ENCODE peak calls at places on chromosomes 4 and X, in five cellular contexts. One of them, this sample, is unnamed.

GRCh38 chrX:113759422-113759821 is 824.5 kb upstream of the HTR2C start:
- DNase-seq in T-helper 1 cell: no peak
- DNase-seq in AG20443: no peak
- DNase-seq in stimulated activated CD4-positive, alpha-beta T cell treated with anti-CD3 and anti-CD28 coated beads, Interleukin-15, amount 100 ng/mL, for 48 hours: no peak
- DNase-seq in stimulated activated naive CD8-positive, alpha-beta T cell treated with anti-CD3 and anti-CD28 coated beads, Interleukin-15, amount 100 ng/mL, for 72 hours: no peak
- DNase-seq in this sample: no peak

GRCh38 chr4:84691170-84691691 is 108.3 kb downstream of the CDS1 start:
- DNase-seq in stimulated activated naive CD8-positive, alpha-beta T cell treated with anti-CD3 and anti-CD28 coated beads, Interleukin-15, amount 100 ng/mL, for 72 hours: no peak
- DNase-seq in T-helper 1 cell: no peak
- DNase-seq in AG20443: peak
- DNase-seq in stimulated activated CD4-positive, alpha-beta T cell treated with anti-CD3 and anti-CD28 coated beads, Interleukin-15, amount 100 ng/mL, for 48 hours: no peak
- DNase-seq in this sample: no peak

GRCh38 chrX:23820235-23820782 is 37.3 kb downstream of the SAT1 start:
- DNase-seq in stimulated activated naive CD8-positive, alpha-beta T cell treated with anti-CD3 and anti-CD28 coated beads, Interleukin-15, amount 100 ng/mL, for 72 hours: no peak
- DNase-seq in AG20443: no peak
- DNase-seq in T-helper 1 cell: no peak
- DNase-seq in stimulated activated CD4-positive, alpha-beta T cell treated with anti-CD3 and anti-CD28 coated beads, Interleukin-15, amount 100 ng/mL, for 48 hours: no peak
- DNase-seq in this sample: no peak

GRCh38 chrX:87006561-87006960 is 511.0 kb upstream of the KLHL4 start:
- DNase-seq in T-helper 1 cell: no peak
- DNase-seq in stimulated activated CD4-positive, alpha-beta T cell treated with anti-CD3 and anti-CD28 coated beads, Interleukin-15, amount 100 ng/mL, for 48 hours: no peak
- DNase-seq in stimulated activated naive CD8-positive, alpha-beta T cell treated with anti-CD3 and anti-CD28 coated beads, Interleukin-15, amount 100 ng/mL, for 72 hours: no peak
- DNase-seq in AG20443: no peak
- DNase-seq in this sample: no peak

GRCh38 chr4:83753260-83753659 is 217.4 kb downstream of the GPAT3 start:
- DNase-seq in T-helper 1 cell: no peak
- DNase-seq in AG20443: no peak
- DNase-seq in stimulated activated CD4-positive, alpha-beta T cell treated with anti-CD3 and anti-CD28 coated beads, Interleukin-15, amount 100 ng/mL, for 48 hours: no peak
- DNase-seq in stimulated activated naive CD8-positive, alpha-beta T cell treated with anti-CD3 and anti-CD28 coated beads, Interleukin-15, amount 100 ng/mL, for 72 hours: no peak
- DNase-seq in this sample: no peak

GRCh38 chrX:22177950-22178349 is 94.8 kb upstream of the CBLL2 start:
- DNase-seq in AG20443: no peak
- DNase-seq in T-helper 1 cell: no peak
- DNase-seq in stimulated activated CD4-positive, alpha-beta T cell treated with anti-CD3 and anti-CD28 coated beads, Interleukin-15, amount 100 ng/mL, for 48 hours: no peak
- DNase-seq in stimulated activated naive CD8-positive, alpha-beta T cell treated with anti-CD3 and anti-CD28 coated beads, Interleukin-15, amount 100 ng/mL, for 72 hours: no peak
- DNase-seq in this sample: no peak

GRCh38 chrX:108380222-108380621 is 58.0 kb downstream of the COL4A6 start:
- DNase-seq in stimulated activated naive CD8-positive, alpha-beta T cell treated with anti-CD3 and anti-CD28 coated beads, Interleukin-15, amount 100 ng/mL, for 72 hours: no peak
- DNase-seq in stimulated activated CD4-positive, alpha-beta T cell treated with anti-CD3 and anti-CD28 coated beads, Interleukin-15, amount 100 ng/mL, for 48 hours: no peak
- DNase-seq in T-helper 1 cell: no peak
- DNase-seq in AG20443: no peak
- DNase-seq in this sample: no peak

GRCh38 chrX:154443479-154443910 is 446 bp upstream of the FAM50A start:
- DNase-seq in T-helper 1 cell: no peak
- DNase-seq in stimulated activated CD4-positive, alpha-beta T cell treated with anti-CD3 and anti-CD28 coated beads, Interleukin-15, amount 100 ng/mL, for 48 hours: no peak
- DNase-seq in AG20443: peak
- DNase-seq in stimulated activated naive CD8-positive, alpha-beta T cell treated with anti-CD3 and anti-CD28 coated beads, Interleukin-15, amount 100 ng/mL, for 72 hours: no peak
- DNase-seq in this sample: no peak

GRCh38 chr4:173121044-173121685 is 47.4 kb upstream of the GALNT7 start:
- DNase-seq in stimulated activated CD4-positive, alpha-beta T cell treated with anti-CD3 and anti-CD28 coated beads, Interleukin-15, amount 100 ng/mL, for 48 hours: no peak
- DNase-seq in stimulated activated naive CD8-positive, alpha-beta T cell treated with anti-CD3 and anti-CD28 coated beads, Interleukin-15, amount 100 ng/mL, for 72 hours: no peak
- DNase-seq in T-helper 1 cell: no peak
- DNase-seq in AG20443: peak
- DNase-seq in this sample: no peak

GRCh38 chr4:182885738-182886077 is 31.5 kb downstream of the DCTD start:
- DNase-seq in T-helper 1 cell: no peak
- DNase-seq in stimulated activated CD4-positive, alpha-beta T cell treated with anti-CD3 and anti-CD28 coated beads, Interleukin-15, amount 100 ng/mL, for 48 hours: no peak
- DNase-seq in stimulated activated naive CD8-positive, alpha-beta T cell treated with anti-CD3 and anti-CD28 coated beads, Interleukin-15, amount 100 ng/mL, for 72 hours: no peak
- DNase-seq in AG20443: no peak
- DNase-seq in this sample: no peak

GRCh38 chr4:128684031-128684430 is 125.5 kb upstream of the JADE1 start:
- DNase-seq in T-helper 1 cell: no peak
- DNase-seq in AG20443: no peak
- DNase-seq in stimulated activated CD4-positive, alpha-beta T cell treated with anti-CD3 and anti-CD28 coated beads, Interleukin-15, amount 100 ng/mL, for 48 hours: no peak
- DNase-seq in stimulated activated naive CD8-positive, alpha-beta T cell treated with anti-CD3 and anti-CD28 coated beads, Interleukin-15, amount 100 ng/mL, for 72 hours: no peak
- DNase-seq in this sample: no peak

GRCh38 chrX:12245650-12246645 is 107.7 kb downstream of the FRMPD4 start:
- DNase-seq in AG20443: peak
- DNase-seq in stimulated activated CD4-positive, alpha-beta T cell treated with anti-CD3 and anti-CD28 coated beads, Interleukin-15, amount 100 ng/mL, for 48 hours: no peak
- DNase-seq in stimulated activated naive CD8-positive, alpha-beta T cell treated with anti-CD3 and anti-CD28 coated beads, Interleukin-15, amount 100 ng/mL, for 72 hours: no peak
- DNase-seq in T-helper 1 cell: no peak
- DNase-seq in this sample: no peak

GRCh38 chr4:45741897-45742296 is 382.0 kb downstream of the GABRG1 start:
- DNase-seq in T-helper 1 cell: no peak
- DNase-seq in stimulated activated CD4-positive, alpha-beta T cell treated with anti-CD3 and anti-CD28 coated beads, Interleukin-15, amount 100 ng/mL, for 48 hours: no peak
- DNase-seq in AG20443: no peak
- DNase-seq in stimulated activated naive CD8-positive, alpha-beta T cell treated with anti-CD3 and anti-CD28 coated beads, Interleukin-15, amount 100 ng/mL, for 72 hours: no peak
- DNase-seq in this sample: no peak

GRCh38 chr4:154606728-154607723 is 5.4 kb downstream of the FGG start:
- DNase-seq in stimulated activated naive CD8-positive, alpha-beta T cell treated with anti-CD3 and anti-CD28 coated beads, Interleukin-15, amount 100 ng/mL, for 72 hours: no peak
- DNase-seq in stimulated activated CD4-positive, alpha-beta T cell treated with anti-CD3 and anti-CD28 coated beads, Interleukin-15, amount 100 ng/mL, for 48 hours: no peak
- DNase-seq in AG20443: no peak
- DNase-seq in T-helper 1 cell: no peak
- DNase-seq in this sample: no peak

GRCh38 chr4:185573651-185574199 is 38.4 kb upstream of the PDLIM3 start:
- DNase-seq in T-helper 1 cell: no peak
- DNase-seq in AG20443: peak
- DNase-seq in stimulated activated naive CD8-positive, alpha-beta T cell treated with anti-CD3 and anti-CD28 coated beads, Interleukin-15, amount 100 ng/mL, for 72 hours: no peak
- DNase-seq in stimulated activated CD4-positive, alpha-beta T cell treated with anti-CD3 and anti-CD28 coated beads, Interleukin-15, amount 100 ng/mL, for 48 hours: no peak
- DNase-seq in this sample: no peak

GRCh38 chrX:4547218-4547836 is 833.9 kb upstream of the PRKX start:
- DNase-seq in T-helper 1 cell: no peak
- DNase-seq in AG20443: peak
- DNase-seq in stimulated activated naive CD8-positive, alpha-beta T cell treated with anti-CD3 and anti-CD28 coated beads, Interleukin-15, amount 100 ng/mL, for 72 hours: peak
- DNase-seq in stimulated activated CD4-positive, alpha-beta T cell treated with anti-CD3 and anti-CD28 coated beads, Interleukin-15, amount 100 ng/mL, for 48 hours: no peak
- DNase-seq in this sample: peak

GRCh38 chr4:8766610-8767009 is 105.0 kb downstream of the HMX1 start:
- DNase-seq in T-helper 1 cell: no peak
- DNase-seq in stimulated activated naive CD8-positive, alpha-beta T cell treated with anti-CD3 and anti-CD28 coated beads, Interleukin-15, amount 100 ng/mL, for 72 hours: no peak
- DNase-seq in AG20443: no peak
- DNase-seq in stimulated activated CD4-positive, alpha-beta T cell treated with anti-CD3 and anti-CD28 coated beads, Interleukin-15, amount 100 ng/mL, for 48 hours: no peak
- DNase-seq in this sample: no peak

GRCh38 chr4:53162926-53163325 is 202.9 kb downstream of the SCFD2 start:
- DNase-seq in stimulated activated naive CD8-positive, alpha-beta T cell treated with anti-CD3 and anti-CD28 coated beads, Interleukin-15, amount 100 ng/mL, for 72 hours: no peak
- DNase-seq in AG20443: no peak
- DNase-seq in T-helper 1 cell: no peak
- DNase-seq in stimulated activated CD4-positive, alpha-beta T cell treated with anti-CD3 and anti-CD28 coated beads, Interleukin-15, amount 100 ng/mL, for 48 hours: no peak
- DNase-seq in this sample: no peak

GRCh38 chrX:15515931-15516330 is 15.3 kb downstream of the BMX start:
- DNase-seq in stimulated activated naive CD8-positive, alpha-beta T cell treated with anti-CD3 and anti-CD28 coated beads, Interleukin-15, amount 100 ng/mL, for 72 hours: no peak
- DNase-seq in T-helper 1 cell: no peak
- DNase-seq in AG20443: no peak
- DNase-seq in stimulated activated CD4-positive, alpha-beta T cell treated with anti-CD3 and anti-CD28 coated beads, Interleukin-15, amount 100 ng/mL, for 48 hours: no peak
- DNase-seq in this sample: no peak

GRCh38 chr4:74292111-74292870 is 16.0 kb upstream of the EPGN start:
- DNase-seq in stimulated activated CD4-positive, alpha-beta T cell treated with anti-CD3 and anti-CD28 coated beads, Interleukin-15, amount 100 ng/mL, for 48 hours: no peak
- DNase-seq in T-helper 1 cell: no peak
- DNase-seq in AG20443: no peak
- DNase-seq in stimulated activated naive CD8-positive, alpha-beta T cell treated with anti-CD3 and anti-CD28 coated beads, Interleukin-15, amount 100 ng/mL, for 72 hours: no peak
- DNase-seq in this sample: no peak

GRCh38 chrX:154140206-154140605 is 3.8 kb upstream of the OPN1LW start:
- DNase-seq in stimulated activated CD4-positive, alpha-beta T cell treated with anti-CD3 and anti-CD28 coated beads, Interleukin-15, amount 100 ng/mL, for 48 hours: no peak
- DNase-seq in T-helper 1 cell: no peak
- DNase-seq in stimulated activated naive CD8-positive, alpha-beta T cell treated with anti-CD3 and anti-CD28 coated beads, Interleukin-15, amount 100 ng/mL, for 72 hours: no peak
- DNase-seq in AG20443: no peak
- DNase-seq in this sample: no peak

GRCh38 chr4:80462537-80463207 is 127.1 kb downstream of the CFAP299 start:
- DNase-seq in T-helper 1 cell: no peak
- DNase-seq in AG20443: peak
- DNase-seq in stimulated activated CD4-positive, alpha-beta T cell treated with anti-CD3 and anti-CD28 coated beads, Interleukin-15, amount 100 ng/mL, for 48 hours: no peak
- DNase-seq in stimulated activated naive CD8-positive, alpha-beta T cell treated with anti-CD3 and anti-CD28 coated beads, Interleukin-15, amount 100 ng/mL, for 72 hours: no peak
- DNase-seq in this sample: no peak

GRCh38 chr4:38935391-38936073 is 67.9 kb downstream of the FAM114A1 start:
- DNase-seq in stimulated activated naive CD8-positive, alpha-beta T cell treated with anti-CD3 and anti-CD28 coated beads, Interleukin-15, amount 100 ng/mL, for 72 hours: no peak
- DNase-seq in AG20443: no peak
- DNase-seq in stimulated activated CD4-positive, alpha-beta T cell treated with anti-CD3 and anti-CD28 coated beads, Interleukin-15, amount 100 ng/mL, for 48 hours: no peak
- DNase-seq in T-helper 1 cell: no peak
- DNase-seq in this sample: no peak

GRCh38 chr4:158998624-158999023 is 104.3 kb upstream of the RAPGEF2 start:
- DNase-seq in stimulated activated naive CD8-positive, alpha-beta T cell treated with anti-CD3 and anti-CD28 coated beads, Interleukin-15, amount 100 ng/mL, for 72 hours: no peak
- DNase-seq in AG20443: peak
- DNase-seq in T-helper 1 cell: no peak
- DNase-seq in stimulated activated CD4-positive, alpha-beta T cell treated with anti-CD3 and anti-CD28 coated beads, Interleukin-15, amount 100 ng/mL, for 48 hours: no peak
- DNase-seq in this sample: no peak

GRCh38 chr4:121421594-121421993 is 40.8 kb upstream of the QRFPR start:
- DNase-seq in AG20443: no peak
- DNase-seq in stimulated activated naive CD8-positive, alpha-beta T cell treated with anti-CD3 and anti-CD28 coated beads, Interleukin-15, amount 100 ng/mL, for 72 hours: no peak
- DNase-seq in stimulated activated CD4-positive, alpha-beta T cell treated with anti-CD3 and anti-CD28 coated beads, Interleukin-15, amount 100 ng/mL, for 48 hours: no peak
- DNase-seq in T-helper 1 cell: no peak
- DNase-seq in this sample: no peak

GRCh38 chr4:20368926-20369325 is 117.2 kb downstream of the SLIT2 start:
- DNase-seq in T-helper 1 cell: no peak
- DNase-seq in stimulated activated CD4-positive, alpha-beta T cell treated with anti-CD3 and anti-CD28 coated beads, Interleukin-15, amount 100 ng/mL, for 48 hours: no peak
- DNase-seq in stimulated activated naive CD8-positive, alpha-beta T cell treated with anti-CD3 and anti-CD28 coated beads, Interleukin-15, amount 100 ng/mL, for 72 hours: no peak
- DNase-seq in AG20443: peak
- DNase-seq in this sample: no peak

GRCh38 chr4:1137850-1138249 is 24.5 kb upstream of the RNF212 start:
- DNase-seq in stimulated activated naive CD8-positive, alpha-beta T cell treated with anti-CD3 and anti-CD28 coated beads, Interleukin-15, amount 100 ng/mL, for 72 hours: no peak
- DNase-seq in stimulated activated CD4-positive, alpha-beta T cell treated with anti-CD3 and anti-CD28 coated beads, Interleukin-15, amount 100 ng/mL, for 48 hours: no peak
- DNase-seq in AG20443: no peak
- DNase-seq in T-helper 1 cell: no peak
- DNase-seq in this sample: no peak

GRCh38 chrX:2894885-2895292 is 34.2 kb downstream of the ARSD start:
- DNase-seq in stimulated activated naive CD8-positive, alpha-beta T cell treated with anti-CD3 and anti-CD28 coated beads, Interleukin-15, amount 100 ng/mL, for 72 hours: no peak
- DNase-seq in T-helper 1 cell: no peak
- DNase-seq in AG20443: no peak
- DNase-seq in stimulated activated CD4-positive, alpha-beta T cell treated with anti-CD3 and anti-CD28 coated beads, Interleukin-15, amount 100 ng/mL, for 48 hours: no peak
- DNase-seq in this sample: no peak

GRCh38 chr4:167826281-167826680 is 266.1 kb upstream of the ANXA10 start:
- DNase-seq in AG20443: no peak
- DNase-seq in T-helper 1 cell: no peak
- DNase-seq in stimulated activated naive CD8-positive, alpha-beta T cell treated with anti-CD3 and anti-CD28 coated beads, Interleukin-15, amount 100 ng/mL, for 72 hours: no peak
- DNase-seq in stimulated activated CD4-positive, alpha-beta T cell treated with anti-CD3 and anti-CD28 coated beads, Interleukin-15, amount 100 ng/mL, for 48 hours: no peak
- DNase-seq in this sample: no peak

GRCh38 chr4:184616633-184617471 is 32.4 kb downstream of the CASP3 start:
- DNase-seq in AG20443: no peak
- DNase-seq in stimulated activated naive CD8-positive, alpha-beta T cell treated with anti-CD3 and anti-CD28 coated beads, Interleukin-15, amount 100 ng/mL, for 72 hours: no peak
- DNase-seq in T-helper 1 cell: no peak
- DNase-seq in stimulated activated CD4-positive, alpha-beta T cell treated with anti-CD3 and anti-CD28 coated beads, Interleukin-15, amount 100 ng/mL, for 48 hours: no peak
- DNase-seq in this sample: no peak

GRCh38 chr4:40722576-40723161 is 27.1 kb upstream of the NSUN7 start:
- DNase-seq in AG20443: no peak
- DNase-seq in stimulated activated naive CD8-positive, alpha-beta T cell treated with anti-CD3 and anti-CD28 coated beads, Interleukin-15, amount 100 ng/mL, for 72 hours: peak
- DNase-seq in T-helper 1 cell: no peak
- DNase-seq in stimulated activated CD4-positive, alpha-beta T cell treated with anti-CD3 and anti-CD28 coated beads, Interleukin-15, amount 100 ng/mL, for 48 hours: no peak
- DNase-seq in this sample: no peak

GRCh38 chr4:104591505-104591904 is 96.8 kb upstream of the CXXC4 start:
- DNase-seq in stimulated activated CD4-positive, alpha-beta T cell treated with anti-CD3 and anti-CD28 coated beads, Interleukin-15, amount 100 ng/mL, for 48 hours: no peak
- DNase-seq in AG20443: no peak
- DNase-seq in stimulated activated naive CD8-positive, alpha-beta T cell treated with anti-CD3 and anti-CD28 coated beads, Interleukin-15, amount 100 ng/mL, for 72 hours: no peak
- DNase-seq in T-helper 1 cell: no peak
- DNase-seq in this sample: no peak

GRCh38 chr4:5810770-5811430 is 82.0 kb downstream of the CRMP1 start:
- DNase-seq in stimulated activated CD4-positive, alpha-beta T cell treated with anti-CD3 and anti-CD28 coated beads, Interleukin-15, amount 100 ng/mL, for 48 hours: no peak
- DNase-seq in AG20443: no peak
- DNase-seq in stimulated activated naive CD8-positive, alpha-beta T cell treated with anti-CD3 and anti-CD28 coated beads, Interleukin-15, amount 100 ng/mL, for 72 hours: no peak
- DNase-seq in T-helper 1 cell: no peak
- DNase-seq in this sample: no peak